ENCODE peak calls at places on chromosomes 1 and 21, in ten cellular contexts. A, L, T, V, O, D, W, I, X and Y are unnamed samples. For H3K36me3 and H3K4me1, the result is how much of the 10 kb centered on the place peaks cover.

GRCh38 chr1:156276532-156276931 is 6.1 kb downstream of the SMG5 start:
- DNase-seq in A (no peak), L (no peak), T (no peak), V (no peak), O (no peak), D (no peak), W (no peak), I (no peak), X (no peak), Y (no peak)

GRCh38 chr21:42021751-42022430 is 11.7 kb upstream of the ZBTB21 start:
- DNase-seq in A (no peak), L (no peak), T (no peak), V (no peak), O (no peak), D (no peak), W (peak), I (no peak), X (no peak), Y (no peak)

GRCh38 chr1:208089971-208090755 is 154.0 kb downstream of the PLXNA2 start:
- DNase-seq in A (no peak), L (peak), T (peak), V (peak), O (no peak), D (peak), W (no peak), I (no peak), X (no peak), Y (no peak)

GRCh38 chr1:235617808-235618207 is 31.8 kb downstream of the GNG4 start:
- DNase-seq in A (no peak), L (no peak), T (no peak), V (no peak), O (no peak), D (no peak), W (no peak), I (no peak), X (peak), Y (no peak)

GRCh38 chr1:84693009-84693408 is 2.7 kb upstream of the SSX2IP start:
- DNase-seq in A (no peak), L (no peak), T (no peak), V (no peak), O (no peak), D (no peak), W (no peak), I (no peak), X (no peak), Y (no peak)

GRCh38 chr1:221076467-221076866 is 197.2 kb downstream of the HLX start:
- DNase-seq in A (no peak), L (no peak), T (no peak), V (no peak), O (no peak), D (no peak), W (no peak), I (no peak), X (no peak), Y (no peak)

GRCh38 chr1:27664291-27664690 is 7.7 kb downstream of the IFI6 start:
- DNase-seq in A (no peak), L (no peak), T (no peak), V (no peak), O (no peak), D (no peak), W (no peak), I (no peak), X (no peak), Y (no peak)

GRCh38 chr1:204814146-204814884 is 56.3 kb upstream of the NFASC start:
- DNase-seq in A (no peak), L (peak), T (peak), V (peak), O (no peak), D (no peak), W (no peak), I (no peak), X (no peak), Y (no peak)

GRCh38 chr21:38312822-38313221 is 56.0 kb downstream of the KCNJ15 start:
- DNase-seq in A (no peak), L (no peak), T (no peak), V (no peak), O (no peak), D (no peak), W (no peak), I (no peak), X (no peak), Y (no peak)

GRCh38 chr1:101316801-101317200 is 80.0 kb downstream of the S1PR1 start:
- DNase-seq in A (no peak), L (no peak), T (no peak), V (no peak), O (no peak), D (no peak), W (no peak), I (no peak), X (no peak), Y (no peak)

GRCh38 chr1:33050221-33051076 is 13.8 kb upstream of the AK2 start:
- DNase-seq in A (no peak), L (no peak), T (no peak), V (no peak), O (peak), D (no peak), W (no peak), I (no peak), X (peak), Y (no peak)

GRCh38 chr21:37365657-37366487 is 701 bp upstream of the DYRK1A start:
- DNase-seq in A (peak), L (peak), T (peak), V (peak), O (no peak), D (peak), W (peak), I (peak), X (peak), Y (no peak)

GRCh38 chr1:53539711-53540603 is 80.8 kb downstream of the DMRTB1 start:
- DNase-seq in A (peak), L (peak), T (no peak), V (no peak), O (no peak), D (no peak), W (no peak), I (no peak), X (no peak), Y (no peak)

GRCh38 chr21:37041706-37042271 is 31.1 kb downstream of the PIGP start:
- DNase-seq in A (no peak), L (no peak), T (no peak), V (no peak), O (no peak), D (no peak), W (no peak), I (no peak), X (no peak), Y (no peak)

GRCh38 chr1:115469703-115470476 is 131.8 kb upstream of the NGF start:
- DNase-seq in A (peak), L (peak), T (peak), V (peak), O (peak), D (peak), W (peak), I (no peak), X (peak), Y (no peak)

GRCh38 chr1:85148524-85149250 is 52.1 kb downstream of the SYDE2 start:
- DNase-seq in A (no peak), L (no peak), T (no peak), V (no peak), O (no peak), D (no peak), W (no peak), I (no peak), X (peak), Y (no peak)

GRCh38 chr21:38027901-38028300 is 111.6 kb upstream of the KCNJ6 start:
- DNase-seq in A (no peak), L (no peak), T (no peak), V (no peak), O (no peak), D (no peak), W (no peak), I (no peak), X (peak), Y (no peak)

GRCh38 chr1:226679853-226680516 is 59.1 kb downstream of the ITPKB start:
- DNase-seq in A (peak), L (peak), T (peak), V (peak), O (no peak), D (peak), W (peak), I (peak), X (no peak), Y (no peak)

GRCh38 chr21:45592208-45592619 is 50.0 kb upstream of the SLC19A1 start:
- DNase-seq in A (no peak), L (no peak), T (no peak), V (no peak), O (no peak), D (no peak), W (peak), I (peak), X (no peak), Y (no peak)

GRCh38 chr1:19209439-19209989 is 552 bp downstream of the UBR4 start:
- DNase-seq in A (no peak), L (no peak), T (peak), V (no peak), O (no peak), D (peak), W (peak), I (no peak), X (peak), Y (no peak)

GRCh38 chr1:160354388-160354985 is 11.3 kb downstream of the NCSTN start:
- DNase-seq in A (no peak), L (no peak), T (no peak), V (no peak), O (no peak), D (no peak), W (no peak), I (no peak), X (no peak), Y (no peak)
- H3K36me3 ChIP-seq in A (under half), L (under half), T (half or more), V (under half), O (under half), D (under half), W (under half), I (half or more), X (under half), Y (half or more)

DNA sequence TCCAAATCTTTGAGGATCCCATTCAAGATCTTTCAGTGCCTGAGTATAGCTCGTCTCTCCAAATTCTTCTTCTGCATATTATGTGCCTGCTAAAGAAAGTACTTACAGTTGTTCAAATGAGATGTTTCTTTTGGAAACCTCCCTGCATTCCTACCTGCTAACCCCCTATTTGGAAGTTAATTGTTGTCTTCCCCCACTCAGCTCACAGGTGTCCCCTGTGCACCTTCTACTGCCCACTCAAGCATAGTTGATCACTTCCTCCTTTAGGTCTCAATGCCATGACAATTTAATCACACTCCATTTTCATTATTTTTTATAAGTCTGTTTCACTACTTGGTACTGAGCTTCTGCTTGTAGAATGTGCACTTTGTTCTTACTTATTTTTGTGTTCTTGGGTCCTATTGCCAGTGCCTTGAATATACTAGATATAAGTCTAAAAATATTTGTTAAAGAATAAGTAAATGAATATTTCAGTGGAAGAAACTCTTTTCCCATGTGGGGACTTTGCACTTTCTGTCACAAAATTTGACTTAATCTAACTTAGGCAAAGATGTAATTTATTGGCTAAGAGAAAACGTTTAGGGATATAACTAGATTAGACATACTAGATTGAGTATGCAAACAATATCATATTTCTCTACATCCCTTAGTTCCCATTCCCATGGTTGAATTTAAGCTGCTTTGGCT is 16.2 kb upstream of the PTPRC start:
- DNase-seq in A (no peak), L (no peak), T (no peak), V (no peak), O (no peak), D (no peak), W (no peak), I (no peak), X (no peak), Y (no peak)
- H3K4me1 ChIP-seq in A (under half), L (under half), T (under half), V (under half), O (under half), D (under half), W (under half), I (half or more), X (under half), Y (under half)

GRCh38 chr1:12338793-12339192 is 109.0 kb downstream of the VPS13D start:
- DNase-seq in A (no peak), L (no peak), T (no peak), V (no peak), O (no peak), D (no peak), W (no peak), I (no peak), X (no peak), Y (no peak)

GRCh38 chr1:12336436-12336835 is 106.6 kb downstream of the VPS13D start:
- DNase-seq in A (no peak), L (no peak), T (no peak), V (no peak), O (no peak), D (no peak), W (peak), I (no peak), X (no peak), Y (no peak)

GRCh38 chr1:12338017-12338416 is 108.2 kb downstream of the VPS13D start:
- DNase-seq in A (no peak), L (no peak), T (no peak), V (no peak), O (no peak), D (peak), W (no peak), I (no peak), X (no peak), Y (no peak)

GRCh38 chr1:12333036-12333785 is 103.4 kb downstream of the VPS13D start:
- DNase-seq in A (no peak), L (no peak), T (no peak), V (no peak), O (no peak), D (no peak), W (peak), I (no peak), X (no peak), Y (no peak)

DNA sequence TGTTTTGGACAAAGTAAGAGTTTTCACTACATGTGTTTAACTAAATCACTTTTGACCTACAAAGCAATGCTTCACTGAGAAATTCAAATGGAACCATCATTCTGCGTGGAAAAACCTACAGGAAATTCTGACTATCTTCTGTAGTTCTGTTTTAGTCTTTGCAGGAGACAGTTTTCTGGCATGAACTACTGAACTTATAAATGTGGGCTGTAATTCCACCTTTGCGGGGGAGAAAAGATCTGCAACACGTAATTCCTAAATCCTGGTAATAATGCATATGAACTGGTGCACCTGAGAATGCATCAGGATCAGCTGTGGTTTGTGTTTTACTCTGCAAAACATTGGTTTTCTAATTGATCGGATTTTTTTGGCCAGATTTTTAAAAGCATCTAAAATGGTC is 106.0 kb downstream of the VPS13D start:
- DNase-seq in A (no peak), L (no peak), T (no peak), V (no peak), O (no peak), D (no peak), W (no peak), I (no peak), X (no peak), Y (no peak)
- H3K36me3 ChIP-seq in A (under half), L (under half), T (under half), V (under half), O (under half), D (under half), W (under half), I (under half), X (under half), Y (under half)

GRCh38 chr1:25688390-25689119 is 72.0 kb downstream of the MAN1C1 start:
- DNase-seq in A (no peak), L (no peak), T (no peak), V (no peak), O (no peak), D (peak), W (peak), I (no peak), X (no peak), Y (peak)

GRCh38 chr1:25692560-25692959 is 76.0 kb downstream of the MAN1C1 start:
- DNase-seq in A (no peak), L (no peak), T (no peak), V (no peak), O (no peak), D (no peak), W (no peak), I (no peak), X (no peak), Y (no peak)

GRCh38 chr1:25690396-25690956 is 73.9 kb downstream of the MAN1C1 start:
- DNase-seq in A (no peak), L (no peak), T (no peak), V (peak), O (no peak), D (no peak), W (no peak), I (no peak), X (no peak), Y (no peak)

GRCh38 chr1:25689686-25690381 is 73.2 kb downstream of the MAN1C1 start:
- DNase-seq in A (no peak), L (no peak), T (no peak), V (peak), O (no peak), D (no peak), W (no peak), I (no peak), X (no peak), Y (no peak)

DNA sequence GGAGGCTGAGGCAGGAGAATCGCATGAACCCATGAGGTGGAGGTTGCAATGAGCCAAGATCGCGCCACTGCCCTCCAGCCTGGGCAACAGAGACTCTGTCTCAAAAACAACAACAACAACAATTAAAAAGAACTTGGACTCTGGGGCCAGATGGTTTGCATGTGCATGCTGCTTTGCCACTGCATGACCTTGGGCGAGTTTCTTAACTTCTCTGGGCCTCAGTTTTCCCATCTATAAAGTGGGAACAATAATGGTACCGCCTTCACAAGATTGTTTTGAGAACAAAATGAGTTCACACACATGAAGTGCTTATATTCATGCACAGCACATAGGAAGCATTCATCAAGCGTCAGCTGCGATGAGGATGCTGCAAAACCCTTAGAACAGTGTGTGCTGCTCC is 74.6 kb downstream of the MAN1C1 start:
- DNase-seq in A (no peak), L (no peak), T (no peak), V (no peak), O (no peak), D (no peak), W (no peak), I (no peak), X (no peak), Y (no peak)
- H3K4me1 ChIP-seq in A (under half), L (half or more), T (half or more), V (under half), O (under half), D (under half), W (under half), I (under half), X (under half), Y (under half)

GRCh38 chr1:11979453-11979817 is 809 bp upstream of the MFN2 start:
- DNase-seq in A (peak), L (no peak), T (no peak), V (no peak), O (no peak), D (no peak), W (no peak), I (peak), X (no peak), Y (peak)

GRCh38 chr1:11979818-11980675 is at the start of gene MFN2:
- DNase-seq in A (peak), L (peak), T (peak), V (peak), O (peak), D (peak), W (peak), I (peak), X (peak), Y (peak)

GRCh38 chr1:11981378-11982009 is 1.2 kb downstream of the MFN2 start:
- DNase-seq in A (no peak), L (no peak), T (no peak), V (no peak), O (no peak), D (no peak), W (no peak), I (no peak), X (peak), Y (no peak)

GRCh38 chr1:11982010-11982392 is 1.8 kb downstream of the MFN2 start:
- DNase-seq in A (no peak), L (no peak), T (no peak), V (no peak), O (peak), D (no peak), W (peak), I (no peak), X (no peak), Y (no peak)

DNA sequence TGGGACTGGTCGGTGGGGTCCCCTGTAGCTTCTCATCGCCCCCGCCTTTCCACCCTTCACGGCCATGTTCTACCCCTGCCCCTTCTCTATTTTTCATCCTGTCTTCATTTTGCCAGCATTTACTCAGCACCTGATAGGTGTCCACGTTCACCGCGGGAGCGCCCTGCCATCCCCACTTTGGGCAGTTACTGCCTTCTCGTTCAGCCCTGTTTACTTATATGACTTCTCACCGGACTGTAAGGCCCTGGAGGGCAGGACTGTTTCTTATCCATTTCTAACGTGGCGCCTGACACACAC is 380 bp downstream of the MFN2 start:
- DNase-seq in A (no peak), L (no peak), T (no peak), V (no peak), O (no peak), D (no peak), W (no peak), I (no peak), X (no peak), Y (no peak)
- H3K36me3 ChIP-seq in A (under half), L (under half), T (under half), V (under half), O (under half), D (under half), W (under half), I (under half), X (under half), Y (under half)

GRCh38 chr21:32261929-32262328 is 16.9 kb downstream of the MIS18A start:
- DNase-seq in A (no peak), L (no peak), T (no peak), V (no peak), O (no peak), D (no peak), W (no peak), I (no peak), X (no peak), Y (no peak)

GRCh38 chr21:32256226-32256625 is 22.6 kb downstream of the MIS18A start:
- DNase-seq in A (no peak), L (no peak), T (no peak), V (no peak), O (no peak), D (no peak), W (no peak), I (no peak), X (no peak), Y (no peak)

GRCh38 chr21:32257952-32258785 is 20.7 kb downstream of the MIS18A start:
- DNase-seq in A (no peak), L (no peak), T (peak), V (peak), O (peak), D (peak), W (peak), I (no peak), X (peak), Y (no peak)

GRCh38 chr21:32256873-32257620 is 21.8 kb downstream of the MIS18A start:
- DNase-seq in A (peak), L (peak), T (peak), V (peak), O (no peak), D (peak), W (peak), I (no peak), X (peak), Y (peak)

DNA sequence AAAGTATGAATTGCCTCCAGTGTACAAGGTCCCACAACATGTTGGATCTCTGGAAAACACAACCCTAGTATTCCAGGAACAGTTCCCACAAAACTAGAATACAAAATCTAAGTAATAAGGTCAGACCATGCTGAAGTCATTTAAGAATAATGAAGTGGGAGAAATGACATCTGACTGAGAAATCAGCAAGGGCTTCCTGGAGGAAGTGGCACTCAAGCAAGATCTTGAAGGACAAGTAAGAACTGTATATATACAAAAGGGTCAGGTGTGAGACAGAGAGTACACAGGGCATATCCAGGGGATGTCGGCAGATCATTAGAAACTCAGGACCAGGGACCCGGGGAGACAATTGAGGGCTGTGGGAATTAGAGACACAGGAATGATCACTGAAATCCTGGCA is 18.7 kb downstream of the MIS18A start:
- DNase-seq in A (no peak), L (no peak), T (no peak), V (no peak), O (no peak), D (no peak), W (no peak), I (no peak), X (no peak), Y (no peak)
- H3K4me1 ChIP-seq in A (under half), L (under half), T (under half), V (under half), O (under half), D (under half), W (under half), I (under half), X (under half), Y (under half)

GRCh38 chr1:39845569-39846566 is 37.4 kb downstream of the TRIT1 start:
- DNase-seq in A (peak), L (peak), T (peak), V (peak), O (no peak), D (peak), W (peak), I (peak), X (peak), Y (peak)
- H3K36me3 ChIP-seq in A (under half), L (under half), T (half or more), V (under half), O (half or more), D (under half), W (under half), I (under half), X (under half), Y (under half)